ENCODE peak calls at places on chromosomes 4 and X, in seven cellular contexts. One of them, this sample, is unnamed.

GRCh38 chr4:147530723-147531122 is 49.8 kb downstream of the EDNRA start:
- DNase-seq in SK-N-SH: no peak
- DNase-seq in dorsolateral prefrontal cortex: no peak
- DNase-seq in IMR-90: peak
- DNase-seq in pancreas: no peak
- DNase-seq in suprapubic skin: no peak
- DNase-seq in keratinocyte: no peak
- DNase-seq in this sample: no peak

GRCh38 chrX:19931146-19931545 is 43.7 kb upstream of the SH3KBP1 start:
- DNase-seq in IMR-90: no peak
- DNase-seq in SK-N-SH: peak
- DNase-seq in keratinocyte: no peak
- DNase-seq in suprapubic skin: no peak
- DNase-seq in pancreas: no peak
- DNase-seq in dorsolateral prefrontal cortex: no peak
- DNase-seq in this sample: no peak

GRCh38 chr4:2068198-2068470 is 9.0 kb downstream of the NAT8L start:
- DNase-seq in suprapubic skin: no peak
- DNase-seq in keratinocyte: no peak
- DNase-seq in SK-N-SH: no peak
- DNase-seq in IMR-90: no peak
- DNase-seq in pancreas: no peak
- DNase-seq in dorsolateral prefrontal cortex: peak
- DNase-seq in this sample: no peak

GRCh38 chrX:13101439-13102139 is 57.2 kb upstream of the FAM9C start:
- DNase-seq in suprapubic skin: peak
- DNase-seq in pancreas: peak
- DNase-seq in dorsolateral prefrontal cortex: no peak
- DNase-seq in keratinocyte: peak
- DNase-seq in SK-N-SH: no peak
- DNase-seq in IMR-90: peak
- DNase-seq in this sample: no peak

GRCh38 chr4:144582975-144583374 is 63.0 kb upstream of the HHIP start:
- DNase-seq in IMR-90: peak
- DNase-seq in dorsolateral prefrontal cortex: no peak
- DNase-seq in SK-N-SH: no peak
- DNase-seq in keratinocyte: no peak
- DNase-seq in pancreas: no peak
- DNase-seq in suprapubic skin: no peak
- DNase-seq in this sample: no peak

GRCh38 chr4:122576261-122577188 is 44.3 kb downstream of the IL21 start:
- DNase-seq in suprapubic skin: no peak
- DNase-seq in IMR-90: peak
- DNase-seq in SK-N-SH: peak
- DNase-seq in dorsolateral prefrontal cortex: no peak
- DNase-seq in keratinocyte: no peak
- DNase-seq in pancreas: no peak
- DNase-seq in this sample: no peak

GRCh38 chrX:38881727-38882126 is 80.5 kb downstream of the MID1IP1 start:
- DNase-seq in pancreas: no peak
- DNase-seq in SK-N-SH: no peak
- DNase-seq in suprapubic skin: no peak
- DNase-seq in IMR-90: no peak
- DNase-seq in dorsolateral prefrontal cortex: no peak
- DNase-seq in keratinocyte: no peak
- DNase-seq in this sample: no peak

GRCh38 chrX:120306640-120307039 is 4.6 kb downstream of the TMEM255A start:
- DNase-seq in IMR-90: no peak
- DNase-seq in dorsolateral prefrontal cortex: no peak
- DNase-seq in keratinocyte: no peak
- DNase-seq in SK-N-SH: no peak
- DNase-seq in pancreas: no peak
- DNase-seq in suprapubic skin: no peak
- DNase-seq in this sample: no peak

GRCh38 chr4:97646997-97647396 is 496.3 kb downstream of the STPG2 start:
- DNase-seq in keratinocyte: no peak
- DNase-seq in SK-N-SH: no peak
- DNase-seq in suprapubic skin: no peak
- DNase-seq in pancreas: no peak
- DNase-seq in IMR-90: no peak
- DNase-seq in dorsolateral prefrontal cortex: no peak
- DNase-seq in this sample: no peak

GRCh38 chr4:183241771-183242170 is 78.3 kb downstream of the CLDN22 start:
- DNase-seq in dorsolateral prefrontal cortex: no peak
- DNase-seq in keratinocyte: no peak
- DNase-seq in pancreas: no peak
- DNase-seq in SK-N-SH: no peak
- DNase-seq in suprapubic skin: no peak
- DNase-seq in IMR-90: no peak
- DNase-seq in this sample: no peak

GRCh38 chr4:69458184-69458826 is 37.4 kb downstream of the UGT2B4 start:
- DNase-seq in SK-N-SH: no peak
- DNase-seq in keratinocyte: no peak
- DNase-seq in suprapubic skin: no peak
- DNase-seq in IMR-90: no peak
- DNase-seq in dorsolateral prefrontal cortex: no peak
- DNase-seq in pancreas: no peak
- DNase-seq in this sample: no peak

GRCh38 chr4:55069248-55069647 is 56.1 kb downstream of the KDR start:
- DNase-seq in keratinocyte: no peak
- DNase-seq in suprapubic skin: no peak
- DNase-seq in SK-N-SH: no peak
- DNase-seq in dorsolateral prefrontal cortex: no peak
- DNase-seq in IMR-90: no peak
- DNase-seq in pancreas: no peak
- DNase-seq in this sample: no peak

GRCh38 chr4:113835005-113835404 is 73.5 kb upstream of the CAMK2D start:
- DNase-seq in pancreas: no peak
- DNase-seq in SK-N-SH: no peak
- DNase-seq in IMR-90: peak
- DNase-seq in keratinocyte: no peak
- DNase-seq in suprapubic skin: no peak
- DNase-seq in dorsolateral prefrontal cortex: no peak
- DNase-seq in this sample: no peak

GRCh38 chrX:52574416-52575275 is 57.8 kb upstream of the XAGE1B start:
- DNase-seq in pancreas: no peak
- DNase-seq in dorsolateral prefrontal cortex: no peak
- DNase-seq in keratinocyte: no peak
- DNase-seq in suprapubic skin: no peak
- DNase-seq in SK-N-SH: peak
- DNase-seq in IMR-90: peak
- DNase-seq in this sample: no peak

GRCh38 chr4:2849267-2850140 is 5.9 kb downstream of the ADD1 start:
- DNase-seq in suprapubic skin: no peak
- DNase-seq in keratinocyte: no peak
- DNase-seq in dorsolateral prefrontal cortex: no peak
- DNase-seq in pancreas: no peak
- DNase-seq in IMR-90: no peak
- DNase-seq in SK-N-SH: no peak
- DNase-seq in this sample: no peak

GRCh38 chr4:40195182-40196177 is 1.4 kb upstream of the RHOH start:
- DNase-seq in IMR-90: no peak
- DNase-seq in SK-N-SH: no peak
- DNase-seq in suprapubic skin: no peak
- DNase-seq in dorsolateral prefrontal cortex: no peak
- DNase-seq in pancreas: no peak
- DNase-seq in keratinocyte: no peak
- DNase-seq in this sample: no peak

DNA sequence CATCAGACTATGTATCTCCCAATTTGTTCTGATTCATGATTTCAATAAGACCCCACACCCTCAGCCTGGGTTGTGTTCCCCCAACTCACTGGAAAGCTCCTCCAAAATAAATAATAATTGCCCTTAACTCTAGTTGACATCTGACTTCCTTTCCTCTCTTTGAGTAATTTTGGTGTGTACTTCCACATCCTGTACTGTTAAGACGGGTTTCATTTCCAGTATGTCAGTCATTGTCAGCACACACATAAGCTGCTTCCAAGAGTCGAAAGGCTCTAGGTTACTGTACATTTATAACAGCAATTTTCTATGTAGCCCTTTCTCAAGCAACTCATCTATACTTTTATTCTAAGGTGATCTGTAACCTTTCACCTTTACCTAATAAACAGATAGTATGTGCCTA is 52.1 kb upstream of the C1QTNF7 start:
- DNase-seq in IMR-90: no peak
- DNase-seq in SK-N-SH: no peak
- DNase-seq in pancreas: no peak
- DNase-seq in dorsolateral prefrontal cortex: no peak
- DNase-seq in suprapubic skin: no peak
- DNase-seq in keratinocyte: no peak
- DNase-seq in this sample: no peak
- H3K27ac ChIP-seq in IMR-90: no peak
- H3K27ac ChIP-seq in SK-N-SH: no peak
- H3K27ac ChIP-seq in pancreas: no peak
- H3K27ac ChIP-seq in dorsolateral prefrontal cortex: no peak
- H3K27ac ChIP-seq in suprapubic skin: no peak
- H3K27ac ChIP-seq in keratinocyte: no peak
- H3K27ac ChIP-seq in this sample: no peak

DNA sequence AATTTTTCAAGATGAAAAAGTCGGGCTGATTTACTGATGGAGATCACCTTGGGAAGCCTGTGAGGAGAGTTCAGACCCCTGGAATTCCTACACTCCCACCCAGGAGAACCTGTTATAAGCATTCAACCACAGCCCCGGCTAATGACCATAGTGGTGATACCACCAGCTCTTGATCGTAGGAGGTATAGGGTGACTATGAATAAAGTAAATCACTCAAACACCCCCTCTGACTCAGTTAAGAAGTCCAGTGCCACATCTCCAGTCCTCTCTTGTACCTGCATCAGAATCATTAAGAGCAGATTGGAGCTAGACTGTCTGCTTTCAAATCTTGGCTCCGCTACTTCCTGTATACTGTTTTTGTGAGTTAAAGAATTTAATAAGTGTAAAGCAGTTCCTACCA is 565.0 kb upstream of the DIPK2B start:
- DNase-seq in pancreas: no peak
- DNase-seq in SK-N-SH: no peak
- DNase-seq in IMR-90: no peak
- DNase-seq in dorsolateral prefrontal cortex: no peak
- DNase-seq in suprapubic skin: no peak
- DNase-seq in keratinocyte: no peak
- DNase-seq in this sample: no peak
- H3K4me3 ChIP-seq in pancreas: no peak
- H3K4me3 ChIP-seq in SK-N-SH: peak
- H3K4me3 ChIP-seq in IMR-90: peak
- H3K4me3 ChIP-seq in dorsolateral prefrontal cortex: no peak
- H3K4me3 ChIP-seq in suprapubic skin: no peak
- H3K4me3 ChIP-seq in keratinocyte: peak
- H3K4me3 ChIP-seq in this sample: no peak

DNA sequence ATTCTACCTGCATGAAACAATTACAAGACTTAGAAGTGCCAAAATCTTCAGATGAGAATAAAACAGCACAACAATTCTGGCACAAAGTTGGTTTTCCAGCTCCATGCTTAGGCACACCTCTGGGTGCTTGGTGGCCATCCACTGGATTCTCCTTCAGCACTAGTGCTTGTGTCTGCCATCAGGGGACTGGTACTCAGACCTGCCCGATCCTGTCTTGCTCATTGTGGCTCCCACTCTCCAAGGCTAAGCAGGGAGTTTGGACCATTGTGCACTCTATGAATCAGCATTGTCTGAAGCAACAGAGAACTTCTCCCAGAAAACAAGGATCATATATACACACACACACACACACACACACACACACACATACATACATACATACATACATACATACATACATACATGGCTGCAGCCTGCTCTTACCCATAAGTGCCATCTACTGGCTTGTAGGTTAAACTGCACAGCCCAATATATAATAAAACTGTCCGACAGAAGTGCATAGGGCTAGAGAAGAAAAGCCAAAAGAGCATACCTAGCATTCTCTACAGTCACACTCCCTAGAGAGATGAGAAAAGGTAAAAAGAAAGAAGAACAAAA is 345.3 kb upstream of the LCORL start:
- DNase-seq in pancreas: no peak
- DNase-seq in SK-N-SH: peak
- DNase-seq in keratinocyte: no peak
- DNase-seq in IMR-90: peak
- DNase-seq in dorsolateral prefrontal cortex: no peak
- DNase-seq in suprapubic skin: no peak
- DNase-seq in this sample: no peak
- TF ChIP-seq CTCF in pancreas: peak
- TF ChIP-seq CTCF in SK-N-SH: peak
- TF ChIP-seq CTCF in keratinocyte: peak
- TF ChIP-seq CTCF in IMR-90: peak
- TF ChIP-seq CTCF in dorsolateral prefrontal cortex: no peak
- TF ChIP-seq CTCF in suprapubic skin: peak
- TF ChIP-seq CTCF in this sample: no peak

GRCh38 chr4:26809811-26810210 is 50.8 kb upstream of the STIM2 start:
- DNase-seq in SK-N-SH: no peak
- DNase-seq in IMR-90: no peak
- DNase-seq in dorsolateral prefrontal cortex: no peak
- DNase-seq in suprapubic skin: no peak
- DNase-seq in keratinocyte: no peak
- DNase-seq in pancreas: no peak
- DNase-seq in this sample: no peak

GRCh38 chr4:26813698-26814097 is 46.9 kb upstream of the STIM2 start:
- DNase-seq in keratinocyte: no peak
- DNase-seq in suprapubic skin: no peak
- DNase-seq in pancreas: no peak
- DNase-seq in dorsolateral prefrontal cortex: peak
- DNase-seq in IMR-90: no peak
- DNase-seq in SK-N-SH: no peak
- DNase-seq in this sample: no peak

GRCh38 chr4:26815686-26816085 is 45.0 kb upstream of the STIM2 start:
- DNase-seq in IMR-90: no peak
- DNase-seq in SK-N-SH: no peak
- DNase-seq in pancreas: no peak
- DNase-seq in dorsolateral prefrontal cortex: no peak
- DNase-seq in keratinocyte: no peak
- DNase-seq in suprapubic skin: no peak
- DNase-seq in this sample: no peak

GRCh38 chr4:26815199-26815598 is 45.4 kb upstream of the STIM2 start:
- DNase-seq in dorsolateral prefrontal cortex: no peak
- DNase-seq in SK-N-SH: no peak
- DNase-seq in pancreas: no peak
- DNase-seq in keratinocyte: no peak
- DNase-seq in suprapubic skin: no peak
- DNase-seq in IMR-90: no peak
- DNase-seq in this sample: no peak

GRCh38 chr4:26812049-26812729 is 48.5 kb upstream of the STIM2 start:
- DNase-seq in SK-N-SH: no peak
- DNase-seq in IMR-90: no peak
- DNase-seq in keratinocyte: no peak
- DNase-seq in suprapubic skin: no peak
- DNase-seq in pancreas: no peak
- DNase-seq in dorsolateral prefrontal cortex: no peak
- DNase-seq in this sample: no peak
- H3K27ac ChIP-seq in SK-N-SH: no peak
- H3K27ac ChIP-seq in IMR-90: no peak
- H3K27ac ChIP-seq in keratinocyte: no peak
- H3K27ac ChIP-seq in suprapubic skin: no peak
- H3K27ac ChIP-seq in pancreas: no peak
- H3K27ac ChIP-seq in dorsolateral prefrontal cortex: no peak
- H3K27ac ChIP-seq in this sample: no peak

GRCh38 chr4:81214518-81215218 is 354 bp downstream of the PRKG2 start:
- DNase-seq in SK-N-SH: peak
- DNase-seq in dorsolateral prefrontal cortex: peak
- DNase-seq in IMR-90: peak
- DNase-seq in suprapubic skin: no peak
- DNase-seq in keratinocyte: no peak
- DNase-seq in pancreas: peak
- DNase-seq in this sample: no peak
- H3K4me3 ChIP-seq in SK-N-SH: no peak
- H3K4me3 ChIP-seq in dorsolateral prefrontal cortex: peak
- H3K4me3 ChIP-seq in IMR-90: peak
- H3K4me3 ChIP-seq in suprapubic skin: peak
- H3K4me3 ChIP-seq in keratinocyte: peak
- H3K4me3 ChIP-seq in pancreas: peak
- H3K4me3 ChIP-seq in this sample: peak

GRCh38 chr4:87697272-87697671 is 47.2 kb downstream of the DMP1 start:
- DNase-seq in keratinocyte: no peak
- DNase-seq in pancreas: no peak
- DNase-seq in SK-N-SH: no peak
- DNase-seq in suprapubic skin: no peak
- DNase-seq in dorsolateral prefrontal cortex: no peak
- DNase-seq in IMR-90: no peak
- DNase-seq in this sample: no peak
- TF ChIP-seq CTCF in keratinocyte: no peak
- TF ChIP-seq CTCF in pancreas: no peak
- TF ChIP-seq CTCF in SK-N-SH: no peak
- TF ChIP-seq CTCF in suprapubic skin: no peak
- TF ChIP-seq CTCF in dorsolateral prefrontal cortex: no peak
- TF ChIP-seq CTCF in IMR-90: no peak
- TF ChIP-seq CTCF in this sample: no peak

This sample was measured in ascending aorta.